ENCODE peak calls at places on chromosomes 11 and 22, in six cellular contexts. J, F, Z, H, W and X are unnamed samples.

GRCh38 chr11:121887564-121887963 is 228.5 kb downstream of the BLID start:
- DNase-seq in J (no peak), F (no peak), Z (no peak), H (no peak), W (no peak), X (no peak)

GRCh38 chr22:33785283-33785991 is 134.8 kb downstream of the LARGE1 start:
- DNase-seq in J (no peak), F (peak; percentile 33), Z (no peak), H (no peak), W (peak; percentile 58), X (no peak)

GRCh38 chr11:1261241-1262071 is 38.6 kb downstream of the MUC5B start:
- DNase-seq in J (no peak), F (no peak), Z (no peak), H (no peak), W (no peak), X (no peak)

GRCh38 chr11:68127791-68128681 is 6.8 kb upstream of the CHKA start:
- DNase-seq in J (peak; percentile 89), F (no peak), Z (no peak), H (peak; percentile 98), W (no peak), X (no peak)

GRCh38 chr11:107570015-107570414 is 4.5 kb upstream of the ALKBH8 start:
- DNase-seq in J (no peak), F (no peak), Z (no peak), H (no peak), W (no peak), X (no peak)

GRCh38 chr11:27315816-27316215 is 47.2 kb downstream of the CCDC34 start:
- DNase-seq in J (no peak), F (no peak), Z (no peak), H (no peak), W (no peak), X (no peak)

GRCh38 chr11:8683115-8683807 is 669 bp downstream of the RPL27A start:
- DNase-seq in J (no peak), F (no peak), Z (no peak), H (no peak), W (no peak), X (no peak)

GRCh38 chr11:131601586-131601985 is 231.2 kb downstream of the NTM start:
- DNase-seq in J (no peak), F (no peak), Z (no peak), H (no peak), W (no peak), X (no peak)

GRCh38 chr11:82797595-82797971 is 63.9 kb upstream of the FAM181B start:
- DNase-seq in J (no peak), F (no peak), Z (no peak), H (no peak), W (no peak), X (no peak)

GRCh38 chr11:60776167-60776566 is 9.0 kb upstream of the MS4A10 start:
- DNase-seq in J (no peak), F (no peak), Z (no peak), H (no peak), W (no peak), X (no peak)

GRCh38 chr22:29524440-29525191 is 28.9 kb downstream of the THOC5 start:
- DNase-seq in J (peak; percentile 57), F (no peak), Z (peak; percentile 19), H (peak; percentile 63), W (no peak), X (no peak)

GRCh38 chr11:26764825-26765224 is 43.0 kb upstream of the SLC5A12 start:
- DNase-seq in J (no peak), F (no peak), Z (no peak), H (no peak), W (no peak), X (no peak)

GRCh38 chr11:61699737-61700160 is 19.6 kb downstream of the DAGLA start:
- DNase-seq in J (peak; percentile 73), F (no peak), Z (no peak), H (no peak), W (no peak), X (peak; percentile 80)

GRCh38 chr22:48173061-48173849 is 1410.8 kb downstream of the TBC1D22A start:
- DNase-seq in J (peak; percentile 12), F (no peak), Z (no peak), H (no peak), W (no peak), X (peak; percentile 13)

GRCh38 chr11:26088391-26088790 is 243.5 kb upstream of the ANO3 start:
- DNase-seq in J (no peak), F (no peak), Z (no peak), H (no peak), W (peak; percentile 59), X (no peak)

GRCh38 chr22:16968218-16968595 is 39.8 kb downstream of the GAB4 start:
- DNase-seq in J (no peak), F (no peak), Z (no peak), H (no peak), W (no peak), X (no peak)

GRCh38 chr22:47382164-47382890 is 619.9 kb downstream of the TBC1D22A start:
- DNase-seq in J (no peak), F (no peak), Z (no peak), H (no peak), W (no peak), X (no peak)

GRCh38 chr11:130042093-130042591 is 27.6 kb upstream of the APLP2 start:
- DNase-seq in J (no peak), F (no peak), Z (no peak), H (no peak), W (peak; percentile 71), X (peak; percentile 36)

GRCh38 chr11:119091966-119092879 is 7.5 kb downstream of the HMBS start:
- DNase-seq in J (no peak), F (no peak), Z (no peak), H (no peak), W (no peak), X (no peak)

GRCh38 chr11:59263225-59263894 is 50.6 kb upstream of the MPEG1 start:
- DNase-seq in J (no peak), F (no peak), Z (no peak), H (peak; percentile 68), W (no peak), X (no peak)

GRCh38 chr11:5992150-5992549 is 5.4 kb upstream of the OR52L1 start:
- DNase-seq in J (no peak), F (no peak), Z (no peak), H (no peak), W (no peak), X (no peak)

GRCh38 chr11:100752371-100753073 is 65.4 kb downstream of the ARHGAP42 start:
- DNase-seq in J (no peak), F (no peak), Z (no peak), H (no peak), W (no peak), X (no peak)

GRCh38 chr22:25403284-25403606 is 161.2 kb upstream of the GRK3 start:
- DNase-seq in J (no peak), F (no peak), Z (no peak), H (no peak), W (no peak), X (no peak)

GRCh38 chr22:37088108-37088605 is 21.4 kb downstream of the TMPRSS6 start:
- DNase-seq in J (no peak), F (no peak), Z (no peak), H (no peak), W (peak; percentile 24), X (no peak)

GRCh38 chr11:115244758-115245157 is 259.5 kb downstream of the CADM1 start:
- DNase-seq in J (no peak), F (no peak), Z (no peak), H (no peak), W (no peak), X (no peak)

GRCh38 chr11:92227233-92227593 is 2.6 kb downstream of the FAT3 start:
- DNase-seq in J (no peak), F (no peak), Z (no peak), H (peak; percentile 51), W (no peak), X (no peak)
- H3K4me3 ChIP-seq in J (peak overlapping the region; percentile 33), F (no peak overlapping the region), Z (no peak overlapping the region), H (peak overlapping the region; percentile 90), W (no peak overlapping the region), X (no peak overlapping the region)

DNA sequence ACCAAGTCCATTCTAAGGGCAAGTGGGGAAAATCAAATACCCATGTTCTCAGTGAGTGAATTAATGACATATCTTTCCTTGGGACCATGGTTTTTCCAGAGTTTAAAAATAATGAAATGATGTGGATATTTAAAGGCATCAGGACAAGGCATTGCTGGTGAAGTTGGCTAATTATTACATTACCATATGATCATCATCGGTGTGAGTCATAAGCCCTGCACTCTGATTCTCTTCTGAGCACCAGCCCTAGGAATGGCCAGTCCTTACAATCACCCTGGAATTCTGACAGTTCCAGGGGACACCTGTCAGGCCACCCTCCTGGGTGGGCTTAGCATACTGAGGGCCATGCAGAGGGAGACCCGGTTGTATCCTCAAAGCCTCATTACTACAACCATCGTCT is 364.9 kb downstream of the MIAT start:
- DNase-seq in J (no peak), F (no peak), Z (no peak), H (no peak), W (no peak), X (no peak)
- TF ChIP-seq CTCF in J (no peak), F (no peak), Z (no peak), H (no peak), W (no peak), X (no peak)

GRCh38 chr11:96014234-96014633 is 90.3 kb upstream of the MTMR2 start:
- DNase-seq in J (no peak), F (no peak), Z (peak; percentile 32), H (no peak), W (no peak), X (no peak)
- H3K4me3 ChIP-seq in J (no peak overlapping the region), F (no peak overlapping the region), Z (peak overlapping the region; percentile 14), H (no peak overlapping the region), W (no peak overlapping the region), X (no peak overlapping the region)

DNA sequence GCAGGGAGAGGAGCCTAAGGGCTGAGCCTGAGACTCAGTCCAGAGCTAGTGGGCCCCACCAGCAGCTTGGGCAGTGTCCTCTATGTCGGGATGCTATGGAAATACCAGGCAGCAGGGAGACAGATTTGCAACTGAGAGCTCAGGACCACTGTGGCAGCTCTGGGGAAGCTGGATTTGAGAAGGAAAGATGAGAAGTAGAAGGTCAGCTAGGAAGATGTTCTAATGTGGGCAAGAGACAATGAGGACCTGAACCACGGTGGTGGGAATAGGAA is 29.4 kb downstream of the LRFN4 start:
- DNase-seq in J (no peak), F (no peak), Z (no peak), H (no peak), W (no peak), X (no peak)
- TF ChIP-seq CTCF in J (no peak), F (no peak), Z (no peak), H (no peak), W (no peak), X (no peak)

GRCh38 chr11:57481915-57482781 is 21.8 kb downstream of the RTN4RL2 start:
- DNase-seq in J (no peak), F (no peak), Z (no peak), H (peak; percentile 44), W (no peak), X (no peak)
- H3K4me3 ChIP-seq in J (no peak overlapping the region), F (no peak overlapping the region), Z (no peak overlapping the region), H (peak overlapping the region; percentile 93), W (peak overlapping the region; percentile 26), X (no peak overlapping the region)

DNA sequence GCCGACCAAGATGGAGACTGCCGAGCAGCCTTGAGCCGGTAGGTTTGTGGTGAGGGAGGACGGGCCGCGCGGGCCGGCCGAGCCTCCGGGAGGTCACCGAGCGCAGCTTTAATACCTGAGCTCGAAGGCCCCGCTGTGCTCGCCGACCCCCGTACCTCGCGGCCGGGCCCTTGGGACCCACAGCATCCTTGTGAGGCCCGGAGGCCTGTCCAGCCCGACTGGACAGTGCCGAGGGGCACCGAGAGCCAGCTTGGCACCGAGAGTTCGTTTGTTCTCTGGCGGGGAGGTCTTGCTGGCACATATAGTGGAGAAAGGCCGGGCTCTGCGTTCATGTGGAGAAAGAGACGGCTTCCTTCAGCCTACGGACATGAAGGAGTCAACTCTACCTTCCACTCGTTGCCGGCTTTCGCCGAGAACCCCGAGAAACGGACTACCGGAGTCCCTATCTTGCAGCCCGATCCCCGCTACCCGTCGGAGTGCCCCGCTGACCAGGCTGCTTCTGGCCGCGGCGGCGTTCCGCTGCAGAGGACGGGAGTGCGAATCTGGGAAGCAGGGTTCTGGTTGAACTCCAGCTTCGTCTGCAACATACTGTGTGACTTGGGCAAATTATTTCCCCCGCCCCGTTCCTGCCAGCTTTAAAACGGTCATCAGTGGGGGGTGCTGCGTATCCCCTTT is 348 bp downstream of the TSSC4 start:
- DNase-seq in J (no peak), F (no peak), Z (no peak), H (no peak), W (no peak), X (no peak)
- TF ChIP-seq CTCF in J (no peak), F (no peak), Z (no peak), H (no peak), W (no peak), X (no peak)